ENCODE peak calls at places on chromosomes 11 and 22, in five cellular contexts. One of them, this sample, is unnamed.

GRCh38 chr11:112612283-112612849 is 348.9 kb upstream of the NCAM1 start:
- DNase-seq in GM12891: no peak
- DNase-seq in progenitor cell of endocrine pancreas: no peak
- DNase-seq in T-helper 17 cell: no peak
- DNase-seq in aorta: no peak
- DNase-seq in this sample: no peak

GRCh38 chr11:67285541-67286498 is 3.3 kb upstream of the ANKRD13D start:
- DNase-seq in T-helper 17 cell: peak
- DNase-seq in aorta: peak
- DNase-seq in progenitor cell of endocrine pancreas: no peak
- DNase-seq in GM12891: no peak
- DNase-seq in this sample: no peak

GRCh38 chr11:22343411-22344032 is 5.3 kb downstream of the SLC17A6 start:
- DNase-seq in GM12891: no peak
- DNase-seq in progenitor cell of endocrine pancreas: no peak
- DNase-seq in aorta: no peak
- DNase-seq in T-helper 17 cell: no peak
- DNase-seq in this sample: no peak

GRCh38 chr11:118099838-118100570 is 13.2 kb upstream of the SMIM35 start:
- DNase-seq in T-helper 17 cell: no peak
- DNase-seq in progenitor cell of endocrine pancreas: no peak
- DNase-seq in aorta: no peak
- DNase-seq in GM12891: no peak
- DNase-seq in this sample: no peak

GRCh38 chr11:61872935-61873565 is 18.3 kb downstream of the FADS3 start:
- DNase-seq in progenitor cell of endocrine pancreas: no peak
- DNase-seq in T-helper 17 cell: no peak
- DNase-seq in aorta: peak
- DNase-seq in GM12891: no peak
- DNase-seq in this sample: no peak

GRCh38 chr11:79616392-79616831 is 175.6 kb upstream of the TENM4 start:
- DNase-seq in T-helper 17 cell: no peak
- DNase-seq in GM12891: no peak
- DNase-seq in progenitor cell of endocrine pancreas: no peak
- DNase-seq in aorta: no peak
- DNase-seq in this sample: no peak

GRCh38 chr22:35930933-35931332 is 97.7 kb downstream of the RBFOX2 start:
- DNase-seq in GM12891: peak
- DNase-seq in aorta: no peak
- DNase-seq in progenitor cell of endocrine pancreas: no peak
- DNase-seq in T-helper 17 cell: no peak
- DNase-seq in this sample: peak

GRCh38 chr11:123286761-123287160 is 91.7 kb upstream of the CLMP start:
- DNase-seq in aorta: no peak
- DNase-seq in T-helper 17 cell: no peak
- DNase-seq in GM12891: no peak
- DNase-seq in progenitor cell of endocrine pancreas: no peak
- DNase-seq in this sample: no peak

GRCh38 chr11:12269104-12269441 is 108.3 kb upstream of the PARVA start:
- DNase-seq in progenitor cell of endocrine pancreas: no peak
- DNase-seq in GM12891: no peak
- DNase-seq in T-helper 17 cell: no peak
- DNase-seq in aorta: peak
- DNase-seq in this sample: no peak

GRCh38 chr11:57318178-57318577 is 6.6 kb downstream of the TNKS1BP1 start:
- DNase-seq in progenitor cell of endocrine pancreas: no peak
- DNase-seq in aorta: no peak
- DNase-seq in GM12891: no peak
- DNase-seq in T-helper 17 cell: no peak
- DNase-seq in this sample: no peak

GRCh38 chr11:35486446-35486845 is 39.0 kb downstream of the PAMR1 start:
- DNase-seq in progenitor cell of endocrine pancreas: no peak
- DNase-seq in GM12891: no peak
- DNase-seq in aorta: no peak
- DNase-seq in T-helper 17 cell: no peak
- DNase-seq in this sample: no peak

GRCh38 chr11:102472127-102472526 is 19.6 kb upstream of the TMEM123 start:
- DNase-seq in GM12891: no peak
- DNase-seq in progenitor cell of endocrine pancreas: no peak
- DNase-seq in T-helper 17 cell: no peak
- DNase-seq in aorta: no peak
- DNase-seq in this sample: no peak

GRCh38 chr22:35678836-35679235 is 30.6 kb downstream of the APOL6 start:
- DNase-seq in progenitor cell of endocrine pancreas: no peak
- DNase-seq in GM12891: no peak
- DNase-seq in T-helper 17 cell: no peak
- DNase-seq in aorta: no peak
- DNase-seq in this sample: no peak

GRCh38 chr11:124898711-124899110 is 1.0 kb upstream of the ROBO4 start:
- DNase-seq in GM12891: no peak
- DNase-seq in aorta: no peak
- DNase-seq in T-helper 17 cell: no peak
- DNase-seq in progenitor cell of endocrine pancreas: no peak
- DNase-seq in this sample: no peak

GRCh38 chr11:61776561-61777075 is 15.8 kb downstream of the TMEM258 start:
- DNase-seq in aorta: no peak
- DNase-seq in progenitor cell of endocrine pancreas: no peak
- DNase-seq in T-helper 17 cell: no peak
- DNase-seq in GM12891: peak
- DNase-seq in this sample: peak

GRCh38 chr11:26011474-26011873 is 320.5 kb upstream of the ANO3 start:
- DNase-seq in T-helper 17 cell: no peak
- DNase-seq in progenitor cell of endocrine pancreas: no peak
- DNase-seq in GM12891: no peak
- DNase-seq in aorta: no peak
- DNase-seq in this sample: no peak

This sample was measured in Caki2.